ENCODE peak calls at places on chromosomes 4 and X, in five cellular contexts. One of them, this sample, is unnamed.

GRCh38 chr4:87896020-87896621 is 63.4 kb downstream of the MEPE start:
- DNase-seq in RWPE2: peak; percentile 82
- DNase-seq in DND-41: peak; percentile 13
- DNase-seq in mucosa of descending colon: no peak
- DNase-seq in adrenal gland: peak; percentile 60
- DNase-seq in this sample: no peak

GRCh38 chr4:101039367-101039766 is 308.0 kb downstream of the PPP3CA start:
- DNase-seq in DND-41: no peak
- DNase-seq in adrenal gland: no peak
- DNase-seq in mucosa of descending colon: no peak
- DNase-seq in RWPE2: no peak
- DNase-seq in this sample: no peak

GRCh38 chrX:46758163-46758955 is 559 bp downstream of the SLC9A7 start:
- DNase-seq in DND-41: no peak
- DNase-seq in adrenal gland: no peak
- DNase-seq in mucosa of descending colon: peak; percentile 4
- DNase-seq in RWPE2: no peak
- DNase-seq in this sample: peak; percentile 13

GRCh38 chr4:153393397-153393796 is 48.9 kb downstream of the MND1 start:
- DNase-seq in RWPE2: no peak
- DNase-seq in DND-41: no peak
- DNase-seq in mucosa of descending colon: peak; percentile 3
- DNase-seq in adrenal gland: peak; percentile 43
- DNase-seq in this sample: no peak

GRCh38 chrX:151815461-151815860 is 80.9 kb downstream of the CNGA2 start:
- DNase-seq in DND-41: no peak
- DNase-seq in adrenal gland: no peak
- DNase-seq in mucosa of descending colon: no peak
- DNase-seq in RWPE2: no peak
- DNase-seq in this sample: no peak

GRCh38 chrX:7647826-7648225 is 195.1 kb upstream of the VCX start:
- DNase-seq in adrenal gland: no peak
- DNase-seq in DND-41: no peak
- DNase-seq in RWPE2: no peak
- DNase-seq in mucosa of descending colon: no peak
- DNase-seq in this sample: no peak

GRCh38 chrX:109774706-109775105 is 41.6 kb upstream of the ACSL4 start:
- DNase-seq in mucosa of descending colon: no peak
- DNase-seq in DND-41: no peak
- DNase-seq in RWPE2: no peak
- DNase-seq in adrenal gland: peak; percentile 61
- DNase-seq in this sample: no peak

GRCh38 chrX:3166670-3167455 is 125.6 kb downstream of the ARSF start:
- DNase-seq in mucosa of descending colon: no peak
- DNase-seq in DND-41: no peak
- DNase-seq in adrenal gland: no peak
- DNase-seq in RWPE2: no peak
- DNase-seq in this sample: no peak

GRCh38 chr4:137635596-137635995 is 103.3 kb upstream of the PCDH18 start:
- DNase-seq in mucosa of descending colon: no peak
- DNase-seq in DND-41: no peak
- DNase-seq in adrenal gland: no peak
- DNase-seq in RWPE2: no peak
- DNase-seq in this sample: no peak

GRCh38 chr4:120688791-120689190 is 233.7 kb downstream of the PRDM5 start:
- DNase-seq in mucosa of descending colon: no peak
- DNase-seq in adrenal gland: no peak
- DNase-seq in RWPE2: no peak
- DNase-seq in DND-41: no peak
- DNase-seq in this sample: no peak

GRCh38 chrX:119990409-119990994 is 47.0 kb upstream of the NKAP start:
- DNase-seq in adrenal gland: no peak
- DNase-seq in mucosa of descending colon: no peak
- DNase-seq in RWPE2: no peak
- DNase-seq in DND-41: no peak
- DNase-seq in this sample: no peak

GRCh38 chrX:2594491-2594890 is 93.7 kb upstream of the DHRSX start:
- DNase-seq in adrenal gland: no peak
- DNase-seq in DND-41: no peak
- DNase-seq in RWPE2: no peak
- DNase-seq in mucosa of descending colon: no peak
- DNase-seq in this sample: no peak

GRCh38 chrX:97398030-97398551 is 514.4 kb downstream of the RPA4 start:
- DNase-seq in DND-41: no peak
- DNase-seq in RWPE2: no peak
- DNase-seq in adrenal gland: no peak
- DNase-seq in mucosa of descending colon: no peak
- DNase-seq in this sample: no peak

GRCh38 chr4:27276322-27277073 is 415.9 kb downstream of the STIM2 start:
- DNase-seq in RWPE2: no peak
- DNase-seq in adrenal gland: no peak
- DNase-seq in mucosa of descending colon: peak; percentile 19
- DNase-seq in DND-41: no peak
- DNase-seq in this sample: no peak

GRCh38 chr4:77734928-77735327 is 84.2 kb downstream of the CNOT6L start:
- DNase-seq in DND-41: peak; percentile 78
- DNase-seq in mucosa of descending colon: peak; percentile 14
- DNase-seq in RWPE2: no peak
- DNase-seq in adrenal gland: no peak
- DNase-seq in this sample: no peak

GRCh38 chr4:6692806-6693205 is 872 bp upstream of the S100P start:
- DNase-seq in DND-41: no peak
- DNase-seq in adrenal gland: no peak
- DNase-seq in mucosa of descending colon: no peak
- DNase-seq in RWPE2: no peak
- DNase-seq in this sample: no peak

GRCh38 chrX:117840645-117841044 is 276.0 kb downstream of the KLHL13 start:
- DNase-seq in RWPE2: no peak
- DNase-seq in DND-41: no peak
- DNase-seq in adrenal gland: no peak
- DNase-seq in mucosa of descending colon: no peak
- DNase-seq in this sample: no peak

GRCh38 chrX:129781134-129782014 is 1.6 kb downstream of the SASH3 start:
- DNase-seq in adrenal gland: peak; percentile 48
- DNase-seq in mucosa of descending colon: peak; percentile 40
- DNase-seq in RWPE2: no peak
- DNase-seq in DND-41: peak; percentile 94
- DNase-seq in this sample: peak; percentile 19

GRCh38 chr4:83124079-83124780 is 9.7 kb upstream of the PLAC8 start:
- DNase-seq in mucosa of descending colon: peak; percentile 16
- DNase-seq in RWPE2: no peak
- DNase-seq in DND-41: no peak
- DNase-seq in adrenal gland: peak; percentile 20
- DNase-seq in this sample: no peak

GRCh38 chr4:38782452-38783108 is at the start of gene TLR10:
- DNase-seq in DND-41: peak; percentile 48
- DNase-seq in RWPE2: no peak
- DNase-seq in mucosa of descending colon: peak; percentile 69
- DNase-seq in adrenal gland: no peak
- DNase-seq in this sample: peak; percentile 37

DNA sequence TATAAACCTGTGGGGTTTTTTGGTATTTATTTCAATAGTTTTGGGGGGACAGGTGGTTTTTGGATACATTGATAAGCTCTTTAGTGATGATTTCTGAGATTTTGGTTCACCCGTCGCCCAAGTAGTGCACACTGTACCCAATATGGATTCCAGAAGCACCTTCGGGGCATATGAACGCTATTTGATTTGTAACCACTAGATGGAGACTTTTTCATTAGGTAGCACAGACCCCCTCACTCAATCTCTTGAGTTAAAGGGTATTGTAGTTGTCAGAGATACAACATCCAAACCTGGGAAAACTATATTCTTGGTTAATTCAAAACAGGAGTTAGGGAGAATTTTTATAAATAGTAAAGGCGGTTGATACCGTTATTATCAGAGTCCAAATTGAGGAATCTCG is 79.8 kb downstream of the SPANXN3 start:
- DNase-seq in DND-41: no peak
- DNase-seq in RWPE2: no peak
- DNase-seq in adrenal gland: no peak
- DNase-seq in mucosa of descending colon: no peak
- DNase-seq in this sample: no peak
- TF ChIP-seq CTCF in DND-41: peak; percentile 41
- TF ChIP-seq CTCF in RWPE2: peak; percentile 29
- TF ChIP-seq CTCF in adrenal gland: peak; percentile 38
- TF ChIP-seq CTCF in mucosa of descending colon: no peak
- TF ChIP-seq CTCF in this sample: no peak

DNA sequence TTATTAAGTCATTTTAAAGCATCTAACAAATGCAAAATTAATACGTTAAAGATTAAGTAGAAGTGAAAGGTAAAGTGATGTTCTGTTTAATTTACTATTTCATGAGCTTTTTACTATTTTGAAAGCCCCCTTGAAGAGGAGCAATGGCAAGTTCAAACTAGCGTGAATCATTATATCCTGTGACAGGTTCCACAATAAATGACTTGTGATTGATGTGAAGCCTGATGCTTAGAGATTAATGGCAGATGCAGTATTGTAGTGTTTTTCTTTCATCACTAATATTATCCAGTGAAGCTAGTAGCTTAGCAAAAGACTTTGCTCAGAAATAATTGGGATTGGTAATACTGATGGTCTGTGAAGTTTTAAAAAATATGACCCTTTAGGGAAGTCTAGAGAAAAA is 57.3 kb downstream of the STOX2 start:
- DNase-seq in mucosa of descending colon: no peak
- DNase-seq in RWPE2: no peak
- DNase-seq in adrenal gland: no peak
- DNase-seq in DND-41: no peak
- DNase-seq in this sample: no peak
- H3K4me1 ChIP-seq in mucosa of descending colon: peaks cover 13% of the 10 kb centered on the region
- H3K4me1 ChIP-seq in RWPE2: no peaks in the 10 kb centered on the region
- H3K4me1 ChIP-seq in adrenal gland: no peaks in the 10 kb centered on the region
- H3K4me1 ChIP-seq in DND-41: no peaks in the 10 kb centered on the region
- H3K4me1 ChIP-seq in this sample: no peaks in the 10 kb centered on the region

GRCh38 chr4:18937080-18937479 is 915.5 kb upstream of the LCORL start:
- DNase-seq in mucosa of descending colon: no peak
- DNase-seq in DND-41: no peak
- DNase-seq in adrenal gland: no peak
- DNase-seq in RWPE2: no peak
- DNase-seq in this sample: no peak

GRCh38 chr4:18931643-18932373 is 910.3 kb upstream of the LCORL start:
- DNase-seq in mucosa of descending colon: no peak
- DNase-seq in RWPE2: no peak
- DNase-seq in adrenal gland: no peak
- DNase-seq in DND-41: no peak
- DNase-seq in this sample: no peak

GRCh38 chr4:18932940-18933339 is 911.4 kb upstream of the LCORL start:
- DNase-seq in mucosa of descending colon: no peak
- DNase-seq in DND-41: no peak
- DNase-seq in RWPE2: no peak
- DNase-seq in adrenal gland: no peak
- DNase-seq in this sample: no peak

GRCh38 chr4:18935956-18936355 is 914.4 kb upstream of the LCORL start:
- DNase-seq in RWPE2: no peak
- DNase-seq in adrenal gland: no peak
- DNase-seq in mucosa of descending colon: no peak
- DNase-seq in DND-41: no peak
- DNase-seq in this sample: no peak

GRCh38 chr4:18934197-18934596 is 912.6 kb upstream of the LCORL start:
- DNase-seq in adrenal gland: no peak
- DNase-seq in RWPE2: no peak
- DNase-seq in DND-41: no peak
- DNase-seq in mucosa of descending colon: no peak
- DNase-seq in this sample: no peak
- TF ChIP-seq CTCF in adrenal gland: peak; percentile 45
- TF ChIP-seq CTCF in RWPE2: peak; percentile 56
- TF ChIP-seq CTCF in DND-41: peak; percentile 17
- TF ChIP-seq CTCF in mucosa of descending colon: no peak
- TF ChIP-seq CTCF in this sample: no peak

GRCh38 chr4:156948133-156948532 is 23.5 kb downstream of the PDGFC start:
- DNase-seq in DND-41: no peak
- DNase-seq in mucosa of descending colon: no peak
- DNase-seq in RWPE2: no peak
- DNase-seq in adrenal gland: no peak
- DNase-seq in this sample: no peak
- H3K4me1 ChIP-seq in DND-41: no peaks in the 10 kb centered on the region
- H3K4me1 ChIP-seq in mucosa of descending colon: no peaks in the 10 kb centered on the region
- H3K4me1 ChIP-seq in RWPE2: peaks cover 91% of the 10 kb centered on the region
- H3K4me1 ChIP-seq in adrenal gland: peaks cover 38% of the 10 kb centered on the region
- H3K4me1 ChIP-seq in this sample: peaks cover 13% of the 10 kb centered on the region

GRCh38 chrX:153741446-153741845 is 16.8 kb downstream of the ABCD1 start:
- DNase-seq in RWPE2: no peak
- DNase-seq in mucosa of descending colon: no peak
- DNase-seq in adrenal gland: no peak
- DNase-seq in DND-41: no peak
- DNase-seq in this sample: no peak

GRCh38 chrX:153746359-153746758 is 17.7 kb upstream of the PLXNB3 start:
- DNase-seq in mucosa of descending colon: no peak
- DNase-seq in RWPE2: no peak
- DNase-seq in DND-41: no peak
- DNase-seq in adrenal gland: no peak
- DNase-seq in this sample: no peak

GRCh38 chrX:153739754-153740486 is 15.3 kb downstream of the ABCD1 start:
- DNase-seq in RWPE2: no peak
- DNase-seq in mucosa of descending colon: no peak
- DNase-seq in DND-41: peak; percentile 23
- DNase-seq in adrenal gland: no peak
- DNase-seq in this sample: no peak

GRCh38 chrX:153740631-153741222 is 16.1 kb downstream of the ABCD1 start:
- DNase-seq in DND-41: no peak
- DNase-seq in adrenal gland: no peak
- DNase-seq in RWPE2: no peak
- DNase-seq in mucosa of descending colon: peak; percentile 33
- DNase-seq in this sample: no peak

GRCh38 chrX:153744210-153745066 is 19.6 kb upstream of the PLXNB3 start:
- DNase-seq in DND-41: no peak
- DNase-seq in RWPE2: no peak
- DNase-seq in mucosa of descending colon: peak; percentile 33
- DNase-seq in adrenal gland: peak; percentile 65
- DNase-seq in this sample: no peak
- TF ChIP-seq CTCF in DND-41: peak; percentile 28
- TF ChIP-seq CTCF in RWPE2: no peak
- TF ChIP-seq CTCF in mucosa of descending colon: no peak
- TF ChIP-seq CTCF in adrenal gland: no peak
- TF ChIP-seq CTCF in this sample: no peak

DNA sequence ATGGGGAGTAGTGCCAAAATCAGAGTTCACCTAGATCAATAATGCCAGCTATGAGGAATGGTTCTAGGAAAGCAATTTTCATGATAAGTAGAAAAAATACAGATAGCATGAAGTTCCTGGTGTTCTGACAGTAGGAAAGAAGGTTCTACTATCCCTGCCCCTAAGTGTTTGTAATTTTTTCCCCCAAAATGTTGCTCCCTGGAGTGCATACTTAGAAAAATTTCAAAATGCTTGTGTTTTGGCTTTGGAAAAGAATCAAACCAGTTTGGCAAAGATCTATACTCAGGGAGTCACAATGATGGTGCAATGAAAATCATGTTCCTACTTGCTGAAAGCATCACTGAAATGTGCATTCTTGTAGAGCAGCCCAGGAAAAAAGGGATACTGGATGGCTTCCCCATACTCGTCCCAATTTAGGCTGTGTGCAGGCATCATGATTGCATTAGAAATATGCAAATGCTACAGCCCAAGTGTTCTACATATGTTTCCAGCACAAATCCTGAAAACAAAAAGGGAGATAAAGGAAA is 74.7 kb downstream of the LPAR4 start:
- DNase-seq in RWPE2: no peak
- DNase-seq in mucosa of descending colon: no peak
- DNase-seq in DND-41: no peak
- DNase-seq in adrenal gland: no peak
- DNase-seq in this sample: no peak
- H3K4me1 ChIP-seq in RWPE2: no peaks in the 10 kb centered on the region
- H3K4me1 ChIP-seq in mucosa of descending colon: no peaks in the 10 kb centered on the region
- H3K4me1 ChIP-seq in DND-41: no peaks in the 10 kb centered on the region
- H3K4me1 ChIP-seq in adrenal gland: no peaks in the 10 kb centered on the region
- H3K4me1 ChIP-seq in this sample: no peaks in the 10 kb centered on the region

GRCh38 chrX:24150051-24150790 is 692 bp downstream of the ZFX start:
- DNase-seq in RWPE2: peak; percentile 68
- DNase-seq in adrenal gland: peak; percentile 93
- DNase-seq in DND-41: peak; percentile 84
- DNase-seq in mucosa of descending colon: peak; percentile 83
- DNase-seq in this sample: peak; percentile 87
- TF ChIP-seq CTCF in RWPE2: peak; percentile 37
- TF ChIP-seq CTCF in adrenal gland: peak; percentile 40
- TF ChIP-seq CTCF in DND-41: peak; percentile 59
- TF ChIP-seq CTCF in mucosa of descending colon: no peak
- TF ChIP-seq CTCF in this sample: peak; percentile 52

This sample was measured in testis.